ENCODE peak calls at places on chromosomes 11 and 22, in eight cellular contexts. One of them, this sample, is unnamed. For H3K36me3, the result is how much of the 10 kb centered on the place peaks cover.

GRCh38 chr22:24322522-24322921 is 51.9 kb downstream of the SPECC1L start:
- DNase-seq in right lobe of liver: no peak
- DNase-seq in ovary: no peak
- DNase-seq in lower lobe of right lung: no peak
- DNase-seq in thoracic aorta: no peak
- DNase-seq in kidney: no peak
- DNase-seq in HCT116: no peak
- DNase-seq in neuronal stem cell: no peak
- DNase-seq in this sample: no peak

GRCh38 chr22:31680764-31681624 is 19.0 kb upstream of the PISD start:
- DNase-seq in ovary: no peak
- DNase-seq in neuronal stem cell: no peak
- DNase-seq in lower lobe of right lung: no peak
- DNase-seq in right lobe of liver: no peak
- DNase-seq in thoracic aorta: no peak
- DNase-seq in kidney: peak
- DNase-seq in HCT116: no peak
- DNase-seq in this sample: no peak

GRCh38 chr22:50268655-50269113 is 1.5 kb downstream of the MAPK11 start:
- DNase-seq in right lobe of liver: no peak
- DNase-seq in kidney: no peak
- DNase-seq in HCT116: no peak
- DNase-seq in lower lobe of right lung: no peak
- DNase-seq in neuronal stem cell: no peak
- DNase-seq in thoracic aorta: no peak
- DNase-seq in ovary: peak
- DNase-seq in this sample: peak

GRCh38 chr11:8250446-8250845 is 13.2 kb downstream of the LMO1 start:
- DNase-seq in thoracic aorta: no peak
- DNase-seq in HCT116: no peak
- DNase-seq in lower lobe of right lung: peak
- DNase-seq in right lobe of liver: no peak
- DNase-seq in ovary: no peak
- DNase-seq in neuronal stem cell: no peak
- DNase-seq in kidney: peak
- DNase-seq in this sample: peak

GRCh38 chr11:62923634-62924411 is 2.7 kb upstream of the CHRM1 start:
- DNase-seq in kidney: peak
- DNase-seq in lower lobe of right lung: no peak
- DNase-seq in ovary: no peak
- DNase-seq in thoracic aorta: no peak
- DNase-seq in HCT116: no peak
- DNase-seq in neuronal stem cell: no peak
- DNase-seq in right lobe of liver: no peak
- DNase-seq in this sample: peak

GRCh38 chr22:38469306-38469781 is 1.4 kb downstream of the KDELR3 start:
- DNase-seq in thoracic aorta: no peak
- DNase-seq in ovary: no peak
- DNase-seq in neuronal stem cell: no peak
- DNase-seq in HCT116: no peak
- DNase-seq in right lobe of liver: no peak
- DNase-seq in kidney: peak
- DNase-seq in lower lobe of right lung: peak
- DNase-seq in this sample: no peak

GRCh38 chr11:59787816-59788215 is 22.8 kb downstream of the MRPL16 start:
- DNase-seq in HCT116: no peak
- DNase-seq in thoracic aorta: no peak
- DNase-seq in neuronal stem cell: no peak
- DNase-seq in ovary: no peak
- DNase-seq in lower lobe of right lung: no peak
- DNase-seq in kidney: no peak
- DNase-seq in right lobe of liver: no peak
- DNase-seq in this sample: no peak

GRCh38 chr22:30036656-30037055 is 43.6 kb upstream of the HORMAD2 start:
- DNase-seq in lower lobe of right lung: no peak
- DNase-seq in ovary: no peak
- DNase-seq in neuronal stem cell: no peak
- DNase-seq in thoracic aorta: no peak
- DNase-seq in HCT116: peak
- DNase-seq in kidney: no peak
- DNase-seq in right lobe of liver: no peak
- DNase-seq in this sample: no peak

GRCh38 chr22:30826670-30827355 is 132.1 kb downstream of the OSBP2 start:
- DNase-seq in neuronal stem cell: no peak
- DNase-seq in HCT116: no peak
- DNase-seq in kidney: peak
- DNase-seq in right lobe of liver: no peak
- DNase-seq in lower lobe of right lung: no peak
- DNase-seq in ovary: no peak
- DNase-seq in thoracic aorta: no peak
- DNase-seq in this sample: peak

GRCh38 chr11:116257871-116258270 is 514.9 kb downstream of the BUD13 start:
- DNase-seq in neuronal stem cell: no peak
- DNase-seq in kidney: no peak
- DNase-seq in lower lobe of right lung: no peak
- DNase-seq in HCT116: no peak
- DNase-seq in ovary: no peak
- DNase-seq in thoracic aorta: no peak
- DNase-seq in right lobe of liver: no peak
- DNase-seq in this sample: no peak

GRCh38 chr22:41498322-41498721 is 29.4 kb downstream of the ACO2 start:
- DNase-seq in kidney: no peak
- DNase-seq in lower lobe of right lung: no peak
- DNase-seq in neuronal stem cell: no peak
- DNase-seq in ovary: no peak
- DNase-seq in thoracic aorta: no peak
- DNase-seq in right lobe of liver: no peak
- DNase-seq in HCT116: no peak
- DNase-seq in this sample: no peak
- H3K36me3 ChIP-seq in kidney: under half
- H3K36me3 ChIP-seq in lower lobe of right lung: half or more
- H3K36me3 ChIP-seq in neuronal stem cell: under half
- H3K36me3 ChIP-seq in ovary: under half
- H3K36me3 ChIP-seq in thoracic aorta: under half
- H3K36me3 ChIP-seq in right lobe of liver: under half
- H3K36me3 ChIP-seq in HCT116: under half
- H3K36me3 ChIP-seq in this sample: under half

GRCh38 chr11:12691473-12691872 is 17.3 kb downstream of the TEAD1 start:
- DNase-seq in thoracic aorta: no peak
- DNase-seq in HCT116: no peak
- DNase-seq in right lobe of liver: no peak
- DNase-seq in kidney: no peak
- DNase-seq in lower lobe of right lung: no peak
- DNase-seq in neuronal stem cell: no peak
- DNase-seq in ovary: no peak
- DNase-seq in this sample: no peak

GRCh38 chr11:12689029-12689755 is 15.0 kb downstream of the TEAD1 start:
- DNase-seq in ovary: no peak
- DNase-seq in thoracic aorta: no peak
- DNase-seq in kidney: no peak
- DNase-seq in lower lobe of right lung: no peak
- DNase-seq in HCT116: no peak
- DNase-seq in neuronal stem cell: no peak
- DNase-seq in right lobe of liver: no peak
- DNase-seq in this sample: no peak

GRCh38 chr11:12692238-12693074 is 18.2 kb downstream of the TEAD1 start:
- DNase-seq in thoracic aorta: peak
- DNase-seq in ovary: peak
- DNase-seq in neuronal stem cell: no peak
- DNase-seq in right lobe of liver: peak
- DNase-seq in HCT116: peak
- DNase-seq in lower lobe of right lung: peak
- DNase-seq in kidney: peak
- DNase-seq in this sample: peak

GRCh38 chr11:12693075-12693473 is 18.9 kb downstream of the TEAD1 start:
- DNase-seq in lower lobe of right lung: no peak
- DNase-seq in thoracic aorta: no peak
- DNase-seq in right lobe of liver: no peak
- DNase-seq in HCT116: no peak
- DNase-seq in kidney: peak
- DNase-seq in neuronal stem cell: no peak
- DNase-seq in ovary: no peak
- DNase-seq in this sample: no peak

DNA sequence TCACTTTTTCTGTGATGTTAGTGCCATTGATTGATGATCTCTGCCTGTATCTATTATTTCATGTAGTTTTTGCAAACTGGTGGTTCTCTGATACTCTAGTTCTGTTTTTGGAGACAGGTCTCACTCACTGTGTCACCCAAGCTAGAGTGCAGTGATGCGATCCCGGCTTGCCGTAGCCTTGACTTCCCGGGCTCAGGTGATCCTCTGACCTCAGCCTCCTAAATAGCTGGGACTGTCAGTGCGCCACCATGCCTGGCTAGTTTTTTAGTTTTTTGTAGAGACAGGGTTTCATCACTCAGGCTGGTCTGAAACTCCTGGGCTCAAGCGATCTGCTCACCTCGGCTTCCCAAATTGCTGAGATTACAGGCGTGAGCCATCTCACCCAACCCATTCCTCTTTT is 16.4 kb downstream of the TEAD1 start:
- DNase-seq in lower lobe of right lung: no peak
- DNase-seq in right lobe of liver: no peak
- DNase-seq in HCT116: no peak
- DNase-seq in neuronal stem cell: no peak
- DNase-seq in thoracic aorta: no peak
- DNase-seq in kidney: peak
- DNase-seq in ovary: no peak
- DNase-seq in this sample: no peak
- H3K27ac ChIP-seq in lower lobe of right lung: no peak
- H3K27ac ChIP-seq in right lobe of liver: no peak
- H3K27ac ChIP-seq in HCT116: peak
- H3K27ac ChIP-seq in neuronal stem cell: no peak
- H3K27ac ChIP-seq in thoracic aorta: no peak
- H3K27ac ChIP-seq in kidney: no peak
- H3K27ac ChIP-seq in ovary: no peak
- H3K27ac ChIP-seq in this sample: no peak

GRCh38 chr11:12125609-12126149 is 15.3 kb downstream of the MICAL2 start:
- DNase-seq in kidney: no peak
- DNase-seq in ovary: no peak
- DNase-seq in lower lobe of right lung: no peak
- DNase-seq in right lobe of liver: no peak
- DNase-seq in HCT116: peak
- DNase-seq in thoracic aorta: no peak
- DNase-seq in neuronal stem cell: no peak
- DNase-seq in this sample: peak
- H3K36me3 ChIP-seq in kidney: under half
- H3K36me3 ChIP-seq in ovary: under half
- H3K36me3 ChIP-seq in lower lobe of right lung: under half
- H3K36me3 ChIP-seq in right lobe of liver: under half
- H3K36me3 ChIP-seq in HCT116: under half
- H3K36me3 ChIP-seq in thoracic aorta: under half
- H3K36me3 ChIP-seq in neuronal stem cell: under half
- H3K36me3 ChIP-seq in this sample: under half

DNA sequence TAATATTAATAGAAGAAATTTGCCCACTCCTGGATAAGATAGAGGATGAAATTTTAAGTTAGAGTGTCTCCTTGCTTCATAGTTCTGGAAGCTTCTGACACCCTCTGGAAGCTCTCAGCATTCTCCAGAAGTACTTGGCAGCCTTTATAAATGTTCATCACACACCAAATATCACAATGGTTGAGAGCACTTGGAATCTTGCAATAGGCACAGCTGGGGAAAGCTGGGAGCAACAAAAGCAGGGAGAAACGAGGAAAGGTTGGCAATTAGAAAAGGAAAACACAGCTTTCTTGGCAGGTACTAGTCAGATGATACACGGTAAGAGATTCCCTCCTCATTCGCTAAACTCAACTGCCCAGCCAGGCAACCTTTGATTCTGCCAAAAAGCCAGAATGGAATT is 577.0 kb upstream of the ANO5 start:
- DNase-seq in thoracic aorta: no peak
- DNase-seq in ovary: no peak
- DNase-seq in neuronal stem cell: no peak
- DNase-seq in kidney: no peak
- DNase-seq in right lobe of liver: no peak
- DNase-seq in HCT116: no peak
- DNase-seq in lower lobe of right lung: no peak
- DNase-seq in this sample: no peak
- H3K27ac ChIP-seq in thoracic aorta: no peak
- H3K27ac ChIP-seq in ovary: no peak
- H3K27ac ChIP-seq in neuronal stem cell: no peak
- H3K27ac ChIP-seq in kidney: no peak
- H3K27ac ChIP-seq in right lobe of liver: no peak
- H3K27ac ChIP-seq in HCT116: no peak
- H3K27ac ChIP-seq in lower lobe of right lung: no peak
- H3K27ac ChIP-seq in this sample: no peak

DNA sequence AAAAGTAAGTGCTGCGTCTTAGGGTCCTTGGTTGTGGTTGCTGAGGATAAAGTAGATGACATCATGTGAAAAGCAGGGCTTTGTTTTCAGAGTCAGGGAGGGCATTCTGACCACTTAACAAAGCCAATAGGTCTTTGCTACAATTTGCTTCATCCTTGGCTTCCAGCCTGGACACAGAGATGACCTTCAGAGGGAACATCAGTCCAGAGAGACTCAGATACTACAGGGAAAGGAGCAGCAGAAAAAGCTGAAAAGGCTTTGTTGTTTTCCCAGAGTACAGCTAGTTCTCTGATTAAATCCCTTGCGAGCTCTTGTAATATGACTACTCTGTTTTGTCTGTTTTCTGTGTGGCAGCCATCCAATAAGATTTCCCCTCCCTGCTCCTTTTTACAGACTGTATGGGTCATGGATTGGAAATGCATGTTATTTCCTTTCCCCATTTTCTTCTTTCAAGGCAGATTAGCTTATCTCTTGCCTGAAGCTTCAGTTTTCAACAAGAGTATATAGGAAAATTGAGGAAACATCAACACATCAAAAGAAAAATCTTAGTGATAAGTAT is 31.9 kb downstream of the ATG13 start:
- DNase-seq in ovary: peak
- DNase-seq in kidney: no peak
- DNase-seq in lower lobe of right lung: no peak
- DNase-seq in neuronal stem cell: peak
- DNase-seq in HCT116: no peak
- DNase-seq in thoracic aorta: peak
- DNase-seq in right lobe of liver: no peak
- DNase-seq in this sample: no peak
- H3K36me3 ChIP-seq in ovary: under half
- H3K36me3 ChIP-seq in kidney: under half
- H3K36me3 ChIP-seq in lower lobe of right lung: half or more
- H3K36me3 ChIP-seq in neuronal stem cell: under half
- H3K36me3 ChIP-seq in HCT116: under half
- H3K36me3 ChIP-seq in thoracic aorta: half or more
- H3K36me3 ChIP-seq in right lobe of liver: under half
- H3K36me3 ChIP-seq in this sample: half or more

GRCh38 chr11:34264266-34265110 is 93.3 kb downstream of the ABTB2 start:
- DNase-seq in thoracic aorta: no peak
- DNase-seq in lower lobe of right lung: no peak
- DNase-seq in ovary: no peak
- DNase-seq in kidney: no peak
- DNase-seq in right lobe of liver: no peak
- DNase-seq in neuronal stem cell: no peak
- DNase-seq in HCT116: no peak
- DNase-seq in this sample: no peak
- H3K27ac ChIP-seq in thoracic aorta: peak
- H3K27ac ChIP-seq in lower lobe of right lung: no peak
- H3K27ac ChIP-seq in ovary: no peak
- H3K27ac ChIP-seq in kidney: peak
- H3K27ac ChIP-seq in right lobe of liver: no peak
- H3K27ac ChIP-seq in neuronal stem cell: no peak
- H3K27ac ChIP-seq in HCT116: peak
- H3K27ac ChIP-seq in this sample: no peak